ENCODE peak calls at places on chromosome 19, in six cellular contexts. Q is Panc1, K is uterus, U is left ventricle myocardium inferior, R is fibroblast of lung, B is IMR-90. X is an unnamed sample.

GRCh38 chr19:47608908-47609879 is at the start of gene BICRA:
- DNase-seq in K (peak; percentile 85), Q (no peak), R (peak; percentile 82), B (peak; percentile 73), U (peak; percentile 86), X (peak; percentile 79)

GRCh38 chr19:11401808-11402543 is 17.1 kb downstream of the RGL3 start:
- DNase-seq in Q (no peak), K (no peak), R (no peak), U (no peak), B (no peak), X (no peak)

GRCh38 chr19:13460045-13460444 is 46.2 kb downstream of the CACNA1A start:
- DNase-seq in R (no peak), Q (no peak), U (no peak), K (no peak), B (no peak), X (no peak)

GRCh38 chr19:17402982-17403855 is 2.2 kb downstream of the BST2 start:
- DNase-seq in R (no peak), B (no peak), K (no peak), Q (no peak), U (no peak), X (no peak)

GRCh38 chr19:10142701-10143375 is 23.1 kb upstream of the EIF3G start:
- DNase-seq in U (no peak), K (no peak), R (no peak), Q (no peak), B (no peak), X (no peak)

GRCh38 chr19:5673752-5674151 is 6.6 kb downstream of the MICOS13 start:
- DNase-seq in U (no peak), B (no peak), K (no peak), Q (no peak), R (no peak), X (no peak)

GRCh38 chr19:14337510-14337909 is 43.7 kb upstream of the ADGRE5 start:
- DNase-seq in Q (no peak), R (no peak), U (no peak), B (no peak), K (no peak), X (no peak)

GRCh38 chr19:54473983-54474382 is 887 bp upstream of the CDC42EP5 start:
- DNase-seq in B (no peak), U (no peak), K (no peak), Q (no peak), R (no peak), X (no peak)

GRCh38 chr19:10603873-10604459 is 16.9 kb upstream of the AP1M2 start:
- DNase-seq in R (no peak), Q (no peak), B (no peak), U (no peak), K (no peak), X (no peak)

GRCh38 chr19:41795031-41795461 is 1.3 kb upstream of the CEACAM3 start:
- DNase-seq in U (no peak), Q (no peak), B (peak; percentile 16), K (no peak), R (peak; percentile 27), X (peak; percentile 62)

DNA sequence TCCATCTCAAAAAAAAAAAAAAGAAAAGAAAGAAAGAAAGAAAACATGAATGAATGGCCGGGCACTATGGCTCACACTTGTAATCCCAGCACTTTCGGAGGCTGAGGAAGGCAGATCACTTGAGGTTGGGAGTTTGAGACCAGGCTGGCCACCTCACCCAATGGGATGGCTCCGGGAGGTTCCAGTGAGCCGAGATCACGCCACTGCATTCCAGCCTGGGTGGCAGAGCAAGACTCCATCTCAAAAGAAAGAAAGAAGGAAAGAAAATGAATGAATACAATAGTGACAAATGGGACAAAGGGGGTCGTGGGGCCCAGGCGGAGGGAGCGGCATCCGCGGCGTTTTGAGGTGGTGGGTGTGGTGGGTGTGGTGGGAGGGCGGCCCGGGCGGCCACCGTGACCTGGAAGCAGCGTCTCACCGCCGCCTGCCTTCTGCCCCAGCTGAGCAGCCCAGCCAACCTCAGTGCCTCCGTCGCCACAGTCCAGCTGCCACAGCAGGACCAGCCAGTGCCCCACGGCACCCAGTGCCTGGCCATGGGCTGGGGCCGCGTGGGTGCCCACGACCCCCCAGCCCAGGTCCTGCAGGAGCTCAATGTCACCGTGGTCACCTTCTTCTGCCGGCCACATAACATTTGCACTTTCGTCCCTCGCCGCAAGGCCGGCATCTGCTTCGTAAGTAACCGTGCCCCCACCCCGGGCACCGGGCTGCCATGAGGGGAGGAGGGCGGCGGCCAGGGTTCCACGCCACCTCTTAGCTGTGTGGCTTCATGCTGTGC is 5.1 kb downstream of the PRTN3 start:
- DNase-seq in R (no peak), Q (no peak), B (no peak), K (no peak), U (no peak), X (no peak)
- H3K4me3 ChIP-seq in R (no peak overlapping the region), Q (no peak overlapping the region), B (no peak overlapping the region), K (no peak overlapping the region), U (no peak overlapping the region), X (no peak overlapping the region)

GRCh38 chr19:56538761-56539263 is at the start of gene ZFP28:
- DNase-seq in Q (no peak), K (peak; percentile 76), R (no peak), U (peak; percentile 89), B (no peak), X (peak; percentile 81)
- H3K4me3 ChIP-seq in Q (peak within 1 kb of the TSS; percentile 32), K (peak within 1 kb of the TSS; percentile 92), R (peak within 1 kb of the TSS; percentile 84), U (peak within 1 kb of the TSS; percentile 83), B (peak within 1 kb of the TSS; percentile 94), X (peak within 1 kb of the TSS; percentile 65)

DNA sequence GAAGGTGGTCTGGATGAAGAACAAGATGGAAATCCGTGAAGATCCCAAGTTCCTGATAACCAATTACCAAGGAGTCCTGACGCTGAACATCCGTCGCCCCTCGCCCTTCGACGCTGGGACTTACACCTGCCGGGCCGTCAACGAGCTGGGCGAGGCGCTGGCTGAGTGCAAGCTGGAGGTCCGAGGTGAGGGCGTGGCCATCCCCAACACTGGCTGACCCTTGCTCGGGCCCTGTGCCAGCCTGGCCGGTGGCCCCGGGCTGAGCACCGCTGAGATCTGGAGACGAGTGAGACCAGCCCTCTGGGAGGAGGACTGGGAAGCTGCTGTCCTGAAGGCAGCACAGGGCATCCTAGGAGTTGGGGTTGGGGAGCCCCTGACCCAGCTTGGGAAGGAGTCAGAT is 12.0 kb upstream of the EMC10 start:
- DNase-seq in Q (no peak), K (no peak), U (no peak), B (no peak), R (no peak), X (no peak)
- H3K4me3 ChIP-seq in Q (no peak overlapping the region), K (no peak overlapping the region), U (no peak overlapping the region), B (no peak overlapping the region), R (no peak overlapping the region), X (no peak overlapping the region)

GRCh38 chr19:16111160-16111908 is at the start of gene RAB8A:
- DNase-seq in Q (peak; percentile 80), U (peak; percentile 99), B (peak; percentile 99), K (peak; percentile 100), R (peak; percentile 99), X (peak; percentile 99)

GRCh38 chr19:16115309-16116039 is 3.8 kb downstream of the RAB8A start:
- DNase-seq in R (no peak), U (no peak), B (no peak), Q (no peak), K (no peak), X (no peak)

GRCh38 chr19:16113727-16114126 is 2.0 kb downstream of the RAB8A start:
- DNase-seq in Q (no peak), R (no peak), B (no peak), U (no peak), K (no peak), X (peak; percentile 65)

GRCh38 chr19:16111909-16112752 is 442 bp downstream of the RAB8A start:
- DNase-seq in Q (no peak), U (no peak), B (no peak), K (no peak), R (no peak), X (no peak)

GRCh38 chr19:16112778-16113177 is 1.1 kb downstream of the RAB8A start:
- DNase-seq in B (no peak), Q (no peak), R (no peak), K (no peak), U (no peak), X (peak; percentile 51)
- H3K4me3 ChIP-seq in B (no peak overlapping the region), Q (peak overlapping the region; percentile 95), R (peak overlapping the region; percentile 97), K (peak overlapping the region; percentile 76), U (peak overlapping the region; percentile 79), X (peak overlapping the region; percentile 86)

DNA sequence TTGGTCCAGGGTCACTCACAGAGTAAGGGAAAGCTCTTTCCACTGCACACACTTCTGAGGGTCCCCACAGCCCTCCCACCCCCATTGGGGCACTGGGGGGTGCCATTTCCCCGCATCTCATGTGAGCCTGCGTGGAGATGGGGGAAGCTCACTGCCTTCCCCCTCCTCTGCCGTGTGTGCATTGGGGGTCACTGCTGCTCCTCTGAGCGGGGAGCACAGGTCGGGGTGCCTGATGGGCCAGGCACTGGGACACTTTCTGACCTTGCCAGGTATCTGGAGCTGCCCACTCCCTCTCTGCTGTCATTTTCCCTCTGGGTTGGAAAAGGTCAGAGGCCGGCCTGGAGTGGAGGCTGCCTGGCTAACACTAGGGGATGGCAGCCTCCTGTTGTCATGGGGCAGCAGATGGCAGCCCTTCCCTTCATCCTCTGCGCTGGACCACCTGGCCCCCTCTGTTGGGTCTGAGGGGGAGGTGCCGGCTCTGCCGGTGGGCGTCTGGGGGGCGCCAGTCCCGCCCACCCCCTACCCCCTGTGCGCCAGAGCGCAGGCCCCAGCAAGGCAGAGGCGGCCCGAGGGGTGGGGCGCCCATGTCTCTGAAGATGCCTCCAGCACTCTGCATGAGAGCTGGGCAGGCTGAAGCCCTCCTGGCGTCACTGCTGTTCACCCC is 9.1 kb downstream of the SSBP4 start:
- DNase-seq in Q (no peak), B (no peak), K (no peak), U (no peak), R (no peak), X (no peak)
- H3K4me3 ChIP-seq in Q (no peak overlapping the region), B (no peak overlapping the region), K (no peak overlapping the region), U (peak overlapping the region; percentile 65), R (no peak overlapping the region), X (no peak overlapping the region)

GRCh38 chr19:55474269-55475265 is 1.9 kb upstream of the ZNF628 start:
- DNase-seq in U (no peak), K (no peak), R (no peak), Q (no peak), B (no peak), X (no peak)
- H3K4me3 ChIP-seq in U (no peak overlapping the region), K (no peak overlapping the region), R (no peak overlapping the region), Q (no peak overlapping the region), B (no peak overlapping the region), X (no peak overlapping the region)

X was measured in HL-60.